ENCODE peak calls at places on chromosome 22, in four cellular contexts. D is psoas muscle, G is left colon, N is heart left ventricle. O is an unnamed sample.

GRCh38 chr22:33897621-33897910 is 22.7 kb downstream of the LARGE1 start:
- ATAC-seq in D (no peak), G (no peak), N (no peak), O (no peak)

GRCh38 chr22:37222440-37222971 is 10.2 kb upstream of the SSTR3 start:
- ATAC-seq in D (no peak), G (no peak), N (no peak), O (peak; percentile 55)

GRCh38 chr22:20588092-20588842 is 80.9 kb downstream of the MED15 start:
- ATAC-seq in D (no peak), G (peak; percentile 16), N (no peak), O (no peak)

GRCh38 chr22:23386245-23386631 is 193.9 kb downstream of the IGLL1 start:
- ATAC-seq in D (peak; percentile 10), G (peak; percentile 43), N (peak; percentile 29), O (peak; percentile 18)

GRCh38 chr22:17910561-17911311 is 113.6 kb downstream of the MICAL3 start:
- ATAC-seq in D (peak; percentile 89), G (peak; percentile 25), N (peak; percentile 90), O (no peak)

GRCh38 chr22:47281126-47282106 is 519.0 kb downstream of the TBC1D22A start:
- ATAC-seq in D (no peak), G (no peak), N (no peak), O (no peak)

GRCh38 chr22:49956418-49956770 is 4.2 kb upstream of the PIM3 start:
- ATAC-seq in D (no peak), G (no peak), N (no peak), O (no peak)

GRCh38 chr22:24023204-24023789 is 12.2 kb downstream of the CABIN1 start:
- ATAC-seq in D (no peak), G (peak; percentile 39), N (no peak), O (peak; percentile 74)

GRCh38 chr22:47484960-47485571 is 722.6 kb downstream of the TBC1D22A start:
- ATAC-seq in D (no peak), G (no peak), N (no peak), O (peak; percentile 55)

GRCh38 chr22:19565921-19566598 is 41.9 kb upstream of the CLDN5 start:
- ATAC-seq in D (no peak), G (no peak), N (peak; percentile 16), O (no peak)

GRCh38 chr22:17264321-17265052 is 45.3 kb upstream of the ADA2 start:
- ATAC-seq in D (peak; percentile 81), G (no peak), N (peak; percentile 75), O (no peak)

GRCh38 chr22:19844423-19845368 is 10.0 kb downstream of the GNB1L start:
- ATAC-seq in D (peak; percentile 62), G (no peak), N (peak; percentile 71), O (peak; percentile 18)

GRCh38 chr22:33038131-33038772 is 19.9 kb downstream of the SYN3 start:
- ATAC-seq in D (no peak), G (no peak), N (peak; percentile 80), O (no peak)

GRCh38 chr22:19892249-19892879 is 37.7 kb upstream of the GNB1L start:
- ATAC-seq in D (no peak), G (no peak), N (no peak), O (peak; percentile 70)

GRCh38 chr22:29225422-29226090 is 19.9 kb downstream of the EMID1 start:
- ATAC-seq in D (peak; percentile 76), G (peak; percentile 39), N (peak; percentile 88), O (no peak)

GRCh38 chr22:19820880-19821522 is 33.7 kb downstream of the GNB1L start:
- ATAC-seq in D (no peak), G (no peak), N (no peak), O (no peak)

GRCh38 chr22:37044634-37045625 is 6.6 kb upstream of the KCTD17 start:
- ATAC-seq in D (no peak), G (no peak), N (no peak), O (peak; percentile 84)

GRCh38 chr22:23037429-23038333 is 32.6 kb upstream of the GNAZ start:
- ATAC-seq in D (no peak), G (no peak), N (no peak), O (no peak)

GRCh38 chr22:27668828-27669797 is 132.4 kb downstream of the MN1 start:
- ATAC-seq in D (peak; percentile 96), G (peak; percentile 88), N (peak; percentile 93), O (no peak)

GRCh38 chr22:26169312-26170111 is at the start of gene SEZ6L:
- ATAC-seq in D (peak; percentile 57), G (no peak), N (peak; percentile 85), O (no peak)

GRCh38 chr22:46537946-46538815 is 761 bp upstream of the CELSR1 start:
- ATAC-seq in D (no peak), G (no peak), N (peak; percentile 51), O (no peak)

O was measured in activated T-helper 17 cell treated with anti-CD3 and anti-CD28 coated beads, Interleukin-2, amount 50 U/mL, for 72 hours.